ENCODE peak calls at places on chromosomes 5 and 9, in ten cellular contexts. E is AG08396, C is NCI-H146, U is GM20000, L is left cardiac atrium, X is epithelial cell of prostate, G is RWPE1, M is nucleus accumbens, R is T-helper 22 cell, O is endothelial cell. V is an unnamed sample.
A peak's percentile ranks its signal among the peaks of the same experiment; 100 is the strongest.

GRCh38 chr9:93280661-93281259 is 96.8 kb downstream of the WNK2 start:
- DNase-seq in E (no peak), C (no peak), U (no peak), L (no peak), X (no peak), G (no peak), M (no peak), R (no peak), O (no peak), V (no peak)

GRCh38 chr5:34959323-34959722 is 30.0 kb downstream of the DNAJC21 start:
- DNase-seq in E (peak; percentile 23), C (no peak), U (peak; percentile 44), L (no peak), X (peak; percentile 22), G (peak; percentile 19), M (no peak), R (no peak), O (no peak), V (peak; percentile 29)

GRCh38 chr5:10295619-10296326 is 11.9 kb downstream of the CMBL start:
- DNase-seq in E (no peak), C (no peak), U (no peak), L (no peak), X (peak; percentile 27), G (no peak), M (no peak), R (no peak), O (no peak), V (no peak)

GRCh38 chr5:43425965-43426364 is 13.8 kb upstream of the CCL28 start:
- DNase-seq in E (peak; percentile 62), C (no peak), U (no peak), L (no peak), X (peak; percentile 80), G (peak; percentile 71), M (no peak), R (no peak), O (no peak), V (peak; percentile 86)

GRCh38 chr5:106875591-106876297 is 795.0 kb downstream of the EFNA5 start:
- DNase-seq in E (peak; percentile 3), C (no peak), U (peak; percentile 22), L (no peak), X (no peak), G (no peak), M (no peak), R (no peak), O (peak; percentile 52), V (peak; percentile 45)

GRCh38 chr5:154543380-154543779 is 65.4 kb upstream of the HAND1 start:
- DNase-seq in E (no peak), C (no peak), U (no peak), L (no peak), X (no peak), G (no peak), M (no peak), R (no peak), O (no peak), V (peak; percentile 35)

GRCh38 chr9:125942111-125942510 is 194.9 kb downstream of the PBX3 start:
- DNase-seq in E (no peak), C (no peak), U (no peak), L (no peak), X (no peak), G (no peak), M (no peak), R (no peak), O (no peak), V (no peak)

GRCh38 chr5:149728303-149728702 is 1.8 kb upstream of the PPARGC1B start:
- DNase-seq in E (no peak), C (no peak), U (no peak), L (no peak), X (peak; percentile 72), G (peak; percentile 41), M (no peak), R (no peak), O (no peak), V (no peak)

GRCh38 chr9:16813838-16814237 is 56.6 kb downstream of the BNC2 start:
- DNase-seq in E (no peak), C (no peak), U (no peak), L (no peak), X (no peak), G (no peak), M (no peak), R (no peak), O (no peak), V (no peak)

GRCh38 chr9:34587271-34587670 is 2.3 kb downstream of the CNTFR start:
- DNase-seq in E (no peak), C (no peak), U (no peak), L (no peak), X (no peak), G (no peak), M (no peak), R (no peak), O (no peak), V (no peak)

GRCh38 chr9:70352802-70353201 is 61.7 kb downstream of the KLF9 start:
- DNase-seq in E (no peak), C (no peak), U (no peak), L (no peak), X (no peak), G (no peak), M (no peak), R (no peak), O (no peak), V (peak; percentile 24)

GRCh38 chr5:172145870-172146747 is 41.9 kb downstream of the STK10 start:
- DNase-seq in E (no peak), C (no peak), U (no peak), L (no peak), X (no peak), G (peak; percentile 34), M (no peak), R (no peak), O (no peak), V (no peak)

GRCh38 chr5:82387041-82387818 is 109.1 kb upstream of the RPS23 start:
- DNase-seq in E (no peak), C (peak; percentile 62), U (no peak), L (peak; percentile 52), X (no peak), G (peak; percentile 27), M (no peak), R (no peak), O (no peak), V (peak; percentile 95)

GRCh38 chr9:93305497-93306020 is 121.6 kb downstream of the WNK2 start:
- DNase-seq in E (no peak), C (no peak), U (peak; percentile 28), L (no peak), X (no peak), G (no peak), M (no peak), R (no peak), O (no peak), V (no peak)

GRCh38 chr5:56596154-56596553 is 219.2 kb upstream of the MAP3K1 start:
- DNase-seq in E (no peak), C (no peak), U (no peak), L (no peak), X (no peak), G (no peak), M (no peak), R (no peak), O (no peak), V (no peak)

GRCh38 chr9:134320195-134320885 is 5.9 kb upstream of the RXRA start:
- DNase-seq in E (no peak), C (no peak), U (no peak), L (peak; percentile 19), X (no peak), G (no peak), M (no peak), R (no peak), O (no peak), V (no peak)

GRCh38 chr5:172612771-172613170 is 28.3 kb upstream of the NEURL1B start:
- DNase-seq in E (no peak), C (no peak), U (no peak), L (no peak), X (no peak), G (no peak), M (no peak), R (no peak), O (no peak), V (no peak)

GRCh38 chr5:157107508-157107907 is 1.3 kb downstream of the HAVCR2 start:
- DNase-seq in E (no peak), C (no peak), U (no peak), L (no peak), X (no peak), G (no peak), M (no peak), R (no peak), O (no peak), V (peak; percentile 41)

GRCh38 chr5:7759951-7760580 is 90.9 kb downstream of the CFAP90 start:
- DNase-seq in E (no peak), C (no peak), U (no peak), L (no peak), X (no peak), G (no peak), M (no peak), R (no peak), O (no peak), V (no peak)

GRCh38 chr9:108282872-108283271 is 572.9 kb downstream of the ACTL7B start:
- DNase-seq in E (no peak), C (no peak), U (no peak), L (no peak), X (no peak), G (no peak), M (no peak), R (no peak), O (no peak), V (peak; percentile 55)